ENCODE peak calls at places on chromosome 15, in nine cellular contexts. Q is PC-3, P is heart right ventricle, C is stomach, T is neuronal stem cell, V is SJSA1, A is aorta, X is HepG2, E is A549. L is an unnamed sample.

GRCh38 chr15:100809587-100809986 is 70.0 kb upstream of the ALDH1A3 start:
- DNase-seq in Q (no peak), P (no peak), C (no peak), T (no peak), V (no peak), A (no peak), X (no peak), E (no peak), L (no peak)

GRCh38 chr15:79094611-79095021 is 4.0 kb upstream of the RASGRF1 start:
- DNase-seq in Q (no peak), P (no peak), C (no peak), T (no peak), V (no peak), A (no peak), X (no peak), E (no peak), L (no peak)

GRCh38 chr15:70311821-70312220 is 214.1 kb upstream of the TLE3 start:
- DNase-seq in Q (no peak), P (no peak), C (no peak), T (no peak), V (no peak), A (no peak), X (no peak), E (no peak), L (no peak)

GRCh38 chr15:98123834-98124233 is 163.3 kb downstream of the ARRDC4 start:
- DNase-seq in Q (no peak), P (no peak), C (no peak), T (no peak), V (no peak), A (no peak), X (no peak), E (no peak), L (peak; percentile 45)

GRCh38 chr15:70863450-70864218 is 9.7 kb upstream of the LARP6 start:
- DNase-seq in Q (peak; percentile 94), P (no peak), C (no peak), T (no peak), V (peak; percentile 83), A (no peak), X (peak; percentile 82), E (peak; percentile 83), L (peak; percentile 92)

GRCh38 chr15:58543664-58544335 is 112.0 kb downstream of the LIPC start:
- DNase-seq in Q (no peak), P (no peak), C (peak; percentile 21), T (no peak), V (no peak), A (no peak), X (no peak), E (no peak), L (no peak)

GRCh38 chr15:101179341-101180153 is 72.3 kb downstream of the CHSY1 start:
- DNase-seq in Q (no peak), P (no peak), C (no peak), T (no peak), V (peak; percentile 66), A (no peak), X (no peak), E (no peak), L (peak; percentile 75)

GRCh38 chr15:40815042-40815678 is 7.9 kb upstream of the DNAJC17 start:
- DNase-seq in Q (no peak), P (no peak), C (peak; percentile 37), T (no peak), V (no peak), A (peak; percentile 48), X (no peak), E (no peak), L (no peak)

GRCh38 chr15:76674883-76675282 is 230.3 kb downstream of the SCAPER start:
- DNase-seq in Q (peak; percentile 36), P (no peak), C (no peak), T (no peak), V (no peak), A (no peak), X (no peak), E (no peak), L (peak; percentile 37)

GRCh38 chr15:39287322-39288195 is 293.3 kb upstream of the THBS1 start:
- DNase-seq in Q (peak; percentile 90), P (no peak), C (no peak), T (no peak), V (peak; percentile 66), A (no peak), X (no peak), E (no peak), L (peak; percentile 68)

GRCh38 chr15:52780172-52780980 is 9.8 kb downstream of the ONECUT1 start:
- DNase-seq in Q (peak; percentile 76), P (peak; percentile 57), C (peak; percentile 66), T (peak; percentile 67), V (peak; percentile 52), A (no peak), X (peak; percentile 51), E (peak; percentile 64), L (peak; percentile 71)

GRCh38 chr15:91135201-91136130 is 35.4 kb downstream of the SV2B start:
- DNase-seq in Q (no peak), P (no peak), C (no peak), T (no peak), V (no peak), A (no peak), X (no peak), E (no peak), L (no peak)

GRCh38 chr15:57595011-57595866 is 3.5 kb downstream of the MYZAP start:
- DNase-seq in Q (no peak), P (peak; percentile 63), C (peak; percentile 77), T (no peak), V (no peak), A (no peak), X (peak; percentile 21), E (no peak), L (no peak)

GRCh38 chr15:88920186-88920891 is 7.2 kb upstream of the MFGE8 start:
- DNase-seq in Q (peak; percentile 76), P (no peak), C (no peak), T (no peak), V (peak; percentile 59), A (peak; percentile 76), X (no peak), E (no peak), L (peak; percentile 72)

GRCh38 chr15:43511012-43511885 is 6.2 kb upstream of the MAP1A start:
- DNase-seq in Q (peak; percentile 46), P (no peak), C (no peak), T (no peak), V (peak; percentile 18), A (no peak), X (peak; percentile 20), E (peak; percentile 38), L (peak; percentile 28)

GRCh38 chr15:60255390-60255789 is 142.4 kb downstream of the ANXA2 start:
- DNase-seq in Q (peak; percentile 89), P (no peak), C (no peak), T (no peak), V (peak; percentile 10), A (no peak), X (peak; percentile 68), E (no peak), L (peak; percentile 6)

GRCh38 chr15:83094592-83094991 is 12.9 kb upstream of the TM6SF1 start:
- DNase-seq in Q (no peak), P (no peak), C (no peak), T (no peak), V (no peak), A (no peak), X (no peak), E (no peak), L (no peak)

GRCh38 chr15:78714890-78715289 is 73.9 kb upstream of the CHRNB4 start:
- DNase-seq in Q (peak; percentile 40), P (no peak), C (no peak), T (no peak), V (no peak), A (no peak), X (peak; percentile 38), E (no peak), L (peak; percentile 28)

GRCh38 chr15:63945838-63946298 is 100.4 kb downstream of the DAPK2 start:
- DNase-seq in Q (peak; percentile 69), P (no peak), C (peak; percentile 38), T (no peak), V (no peak), A (peak; percentile 65), X (peak; percentile 57), E (no peak), L (no peak)

GRCh38 chr15:93378547-93378946 is 289.5 kb upstream of the RGMA start:
- DNase-seq in Q (no peak), P (no peak), C (no peak), T (no peak), V (no peak), A (no peak), X (no peak), E (no peak), L (no peak)

GRCh38 chr15:59008086-59008485 is 20.6 kb downstream of the RNF111 start:
- DNase-seq in Q (no peak), P (no peak), C (no peak), T (no peak), V (no peak), A (no peak), X (no peak), E (no peak), L (no peak)

GRCh38 chr15:91142097-91142744 is 42.2 kb downstream of the SV2B start:
- DNase-seq in Q (peak; percentile 31), P (no peak), C (no peak), T (no peak), V (no peak), A (no peak), X (peak; percentile 6), E (peak; percentile 22), L (peak; percentile 7)

DNA sequence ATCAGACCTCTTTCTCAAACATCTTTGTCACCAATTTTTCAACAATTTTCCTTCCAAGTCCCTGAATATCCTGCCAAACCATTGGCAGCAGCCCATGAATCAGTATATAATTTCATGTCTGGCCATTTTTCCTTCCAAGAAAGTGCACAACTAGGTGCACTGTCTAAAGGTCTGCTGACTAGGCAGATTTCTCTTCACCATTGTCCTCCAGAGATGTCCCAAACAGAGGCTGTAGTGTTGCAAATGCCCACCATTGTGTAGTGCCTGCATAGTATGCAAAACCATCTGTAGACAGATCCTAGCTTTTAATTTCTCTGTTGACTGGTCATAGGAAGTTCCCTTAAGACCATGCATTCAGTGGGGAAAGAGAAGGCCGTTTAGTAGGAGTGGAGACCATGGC is 25.0 kb upstream of the GOLGA6L2 start:
- DNase-seq in Q (no peak), P (no peak), C (no peak), T (no peak), V (no peak), A (no peak), X (no peak), E (no peak), L (no peak)
- H3K9me3 ChIP-seq in Q (no peaks in the 10 kb centered on the region), P (no peaks in the 10 kb centered on the region), C (no peaks in the 10 kb centered on the region), T (no peaks in the 10 kb centered on the region), V (no peaks in the 10 kb centered on the region), A (no peaks in the 10 kb centered on the region), X (no peaks in the 10 kb centered on the region), E (no peaks in the 10 kb centered on the region), L (no peaks in the 10 kb centered on the region)

GRCh38 chr15:24879492-24879891 is 75.3 kb upstream of the SNRPN start:
- DNase-seq in Q (no peak), P (no peak), C (no peak), T (no peak), V (no peak), A (no peak), X (no peak), E (no peak), L (no peak)
- H3K9me3 ChIP-seq in Q (peaks cover 5% of the 10 kb centered on the region), P (peaks cover 16% of the 10 kb centered on the region), C (no peaks in the 10 kb centered on the region), T (peaks cover 10% of the 10 kb centered on the region), V (no peaks in the 10 kb centered on the region), A (no peaks in the 10 kb centered on the region), X (peaks cover 43% of the 10 kb centered on the region), E (no peaks in the 10 kb centered on the region), L (no peaks in the 10 kb centered on the region)

GRCh38 chr15:49225572-49226281 is 55.7 kb downstream of the GALK2 start:
- DNase-seq in Q (peak; percentile 20), P (no peak), C (peak; percentile 28), T (peak; percentile 23), V (peak; percentile 17), A (no peak), X (no peak), E (no peak), L (peak; percentile 18)
- H3K9me3 ChIP-seq in Q (no peaks in the 10 kb centered on the region), P (peaks cover 51% of the 10 kb centered on the region), C (no peaks in the 10 kb centered on the region), T (peaks cover 7% of the 10 kb centered on the region), V (peaks cover 3% of the 10 kb centered on the region), A (no peaks in the 10 kb centered on the region), X (peaks cover 5% of the 10 kb centered on the region), E (no peaks in the 10 kb centered on the region), L (no peaks in the 10 kb centered on the region)

GRCh38 chr15:22232675-22233074 is 152.3 kb downstream of the OR4M2 start:
- DNase-seq in Q (no peak), P (no peak), C (no peak), T (no peak), V (no peak), A (no peak), X (no peak), E (no peak), L (no peak)
- H3K9me3 ChIP-seq in Q (peaks cover 41% of the 10 kb centered on the region), P (no peaks in the 10 kb centered on the region), C (no peaks in the 10 kb centered on the region), T (no peaks in the 10 kb centered on the region), V (no peaks in the 10 kb centered on the region), A (no peaks in the 10 kb centered on the region), X (no peaks in the 10 kb centered on the region), E (peaks cover 26% of the 10 kb centered on the region), L (peaks cover 5% of the 10 kb centered on the region)